ENCODE peak calls at places on chromosomes 12 and 14, in four cellular contexts. E, Z, V and T are unnamed samples.

GRCh38 chr14:54881761-54882401 is 20.7 kb downstream of the GCH1 start:
- DNase-seq in V (no peak), Z (no peak), E (no peak), T (no peak)

GRCh38 chr12:30169839-30170591 is 386.3 kb upstream of the TMTC1 start:
- DNase-seq in V (no peak), Z (no peak), E (no peak), T (no peak)

GRCh38 chr12:124571556-124571955 is 4.1 kb upstream of the NCOR2 start:
- DNase-seq in V (no peak), E (no peak), Z (no peak), T (no peak)

GRCh38 chr14:26191123-26191522 is 406.7 kb downstream of the NOVA1 start:
- DNase-seq in V (no peak), E (peak), Z (no peak), T (no peak)

GRCh38 chr12:49187184-49187583 is 1.7 kb downstream of the TUBA1A start:
- DNase-seq in Z (peak), E (peak), V (no peak), T (no peak)

GRCh38 chr12:113896194-113896593 is 69.9 kb downstream of the RBM19 start:
- DNase-seq in E (no peak), Z (no peak), V (no peak), T (no peak)

GRCh38 chr14:43022094-43022800 is 1415.6 kb downstream of the LRFN5 start:
- DNase-seq in Z (no peak), V (no peak), E (no peak), T (no peak)

GRCh38 chr12:53298154-53298553 is 1.3 kb upstream of the MYG1 start:
- DNase-seq in E (no peak), Z (no peak), V (no peak), T (no peak)

GRCh38 chr14:75604979-75605825 is 26.8 kb downstream of the FLVCR2 start:
- DNase-seq in E (no peak), V (no peak), Z (peak), T (no peak)

GRCh38 chr12:116964740-116965090 is 54.0 kb downstream of the FBXW8 start:
- DNase-seq in V (no peak), Z (no peak), E (no peak), T (no peak)

GRCh38 chr12:65756956-65757511 is 67.2 kb upstream of the HMGA2 start:
- DNase-seq in V (peak), E (no peak), Z (peak), T (no peak)

GRCh38 chr12:116861331-116861730 is 19.9 kb downstream of the HRK start:
- DNase-seq in E (no peak), Z (peak), V (peak), T (no peak)

GRCh38 chr12:57004651-57005050 is 1.7 kb downstream of the ZBTB39 start:
- DNase-seq in V (no peak), E (no peak), Z (no peak), T (no peak)

GRCh38 chr12:111027431-111027830 is 107.1 kb upstream of the MYL2 start:
- DNase-seq in E (no peak), Z (no peak), V (no peak), T (no peak)

GRCh38 chr12:46452061-46452615 is 79.6 kb upstream of the SLC38A2 start:
- DNase-seq in E (no peak), Z (no peak), V (no peak), T (no peak)

GRCh38 chr14:58216544-58216943 is 16.6 kb downstream of the ACTR10 start:
- DNase-seq in Z (peak), V (no peak), E (no peak), T (no peak)

GRCh38 chr12:95218852-95219171 is 1.2 kb downstream of the VEZT start:
- DNase-seq in V (peak), Z (peak), E (peak), T (no peak)

GRCh38 chr14:104383931-104384775 is 195.4 kb upstream of the C14orf180 start:
- DNase-seq in E (no peak), Z (no peak), V (no peak), T (no peak)

GRCh38 chr12:19129486-19130223 is at the start of gene PLEKHA5:
- DNase-seq in E (peak), Z (peak), V (peak), T (peak)

GRCh38 chr14:21191809-21192446 is 36.1 kb upstream of the OR5AU1 start:
- DNase-seq in E (peak), Z (peak), V (peak), T (peak)

GRCh38 chr14:23095196-23096108 is at the start of gene C14orf119:
- DNase-seq in Z (peak), V (peak), E (peak), T (no peak)

GRCh38 chr12:66552753-66553152 is 126.1 kb downstream of the GRIP1 start:
- DNase-seq in V (no peak), Z (peak), E (no peak), T (no peak)

GRCh38 chr12:42587564-42588307 is 1.8 kb downstream of the PRICKLE1 start:
- DNase-seq in E (no peak), Z (peak), V (no peak), T (no peak)

GRCh38 chr14:56199095-56199975 is 81.1 kb downstream of the PELI2 start:
- DNase-seq in Z (peak), E (peak), V (peak), T (no peak)

GRCh38 chr14:55136868-55137785 is 8.1 kb downstream of the LGALS3 start:
- DNase-seq in E (no peak), V (no peak), Z (peak), T (no peak)

GRCh38 chr12:69239922-69240624 is 704 bp downstream of the CPSF6 start:
- DNase-seq in Z (peak), V (peak), E (peak), T (peak)

GRCh38 chr12:58583956-58584355 is 336.3 kb downstream of the LRIG3 start:
- DNase-seq in Z (no peak), E (no peak), V (no peak), T (no peak)

GRCh38 chr12:1496162-1496925 is 98.0 kb downstream of the FBXL14 start:
- DNase-seq in V (no peak), E (no peak), Z (no peak), T (no peak)

GRCh38 chr12:85872497-85873091 is 1.5 kb upstream of the NTS start:
- DNase-seq in E (peak), V (peak), Z (peak), T (no peak)

GRCh38 chr14:41873379-41874034 is 266.8 kb downstream of the LRFN5 start:
- DNase-seq in V (no peak), E (no peak), Z (no peak), T (no peak)

GRCh38 chr12:105423921-105424320 is 93.4 kb downstream of the C12orf75 start:
- DNase-seq in V (no peak), E (no peak), Z (no peak), T (no peak)

GRCh38 chr14:91482278-91483023 is 27.7 kb downstream of the PPP4R3A start:
- DNase-seq in Z (no peak), E (no peak), V (no peak), T (no peak)

GRCh38 chr12:77723308-77723707 is 107.4 kb upstream of the NAV3 start:
- DNase-seq in V (no peak), E (no peak), Z (no peak), T (no peak)